ENCODE peak calls at places on chromosomes 2 and 18, in ten cellular contexts. I is GM10248; B is effector memory CD8-positive, alpha-beta T cell; D is CD8-positive, alpha-beta memory T cell; V is osteocyte; N is stimulated activated CD8-positive, alpha-beta memory T cell treated with anti-CD3 and anti-CD28 coated beads, Interleukin-7, amount 100 ng/mL, for 4 hours; L is activated T-cell treated with anti-CD3 and anti-CD28 coated beads, Interleukin-2, amount 50 U/mL, for 72 hours; E is KG1; K is EH; C is hippocampal formation. O is an unnamed sample.

GRCh38 chr2:236968101-236968886 is 117.4 kb upstream of the COPS8 start:
- DNase-seq in K (no peak), B (peak; percentile 44), I (no peak), V (no peak), E (no peak), C (no peak), D (peak; percentile 87), L (peak; percentile 15), N (no peak), O (no peak)

GRCh38 chr18:69874058-69874457 is 73.6 kb downstream of the CD226 start:
- DNase-seq in E (no peak), K (peak; percentile 14), L (no peak), B (no peak), N (no peak), V (no peak), C (no peak), I (no peak), D (no peak), O (no peak)

GRCh38 chr2:113273031-113273551 is 5.6 kb downstream of the PAX8 start:
- DNase-seq in B (peak; percentile 27), I (no peak), L (no peak), N (no peak), D (peak; percentile 32), E (no peak), K (no peak), V (no peak), C (no peak), O (no peak)

GRCh38 chr2:285506-285905 is 2.4 kb downstream of the ALKAL2 start:
- DNase-seq in K (peak; percentile 79), N (no peak), E (no peak), I (no peak), C (no peak), L (no peak), V (no peak), D (no peak), B (no peak), O (no peak)

GRCh38 chr2:203126971-203127370 is 111.8 kb upstream of the CYP20A1 start:
- DNase-seq in I (no peak), B (no peak), L (no peak), C (no peak), D (no peak), V (no peak), N (no peak), K (peak; percentile 51), E (no peak), O (no peak)

GRCh38 chr2:161321944-161322343 is 13.7 kb downstream of the PSMD14 start:
- DNase-seq in I (no peak), B (no peak), E (no peak), D (no peak), K (no peak), N (no peak), V (no peak), L (no peak), C (no peak), O (peak; percentile 13)

GRCh38 chr2:50535971-50536759 is 495.8 kb downstream of the NRXN1 start:
- DNase-seq in E (peak; percentile 27), N (no peak), L (no peak), K (peak; percentile 7), V (no peak), D (no peak), I (no peak), B (no peak), C (peak; percentile 75), O (peak; percentile 29)

GRCh38 chr2:24082787-24083566 is 1.7 kb downstream of the TP53I3 start:
- DNase-seq in E (no peak), L (no peak), I (no peak), N (no peak), D (no peak), B (no peak), V (no peak), K (no peak), C (no peak), O (no peak)

GRCh38 chr2:164388511-164388910 is 232.8 kb downstream of the GRB14 start:
- DNase-seq in E (no peak), K (peak; percentile 85), V (no peak), N (no peak), B (no peak), I (no peak), C (no peak), L (no peak), D (no peak), O (no peak)

GRCh38 chr2:200738590-200738989 is 73.1 kb upstream of the BZW1 start:
- DNase-seq in B (no peak), V (no peak), L (no peak), K (no peak), I (no peak), C (no peak), N (no peak), D (no peak), E (no peak), O (peak; percentile 46)

GRCh38 chr2:162403884-162404283 is 60.0 kb downstream of the GCA start:
- DNase-seq in E (no peak), K (peak; percentile 35), C (no peak), D (no peak), B (no peak), L (no peak), V (no peak), I (no peak), N (no peak), O (peak; percentile 6)

GRCh38 chr18:63292844-63293683 is 26.5 kb downstream of the BCL2 start:
- DNase-seq in E (no peak), I (peak; percentile 48), B (no peak), C (no peak), V (no peak), L (peak; percentile 39), N (no peak), K (no peak), D (no peak), O (no peak)

GRCh38 chr18:36158261-36158867 is 28.7 kb downstream of the ELP2 start:
- DNase-seq in C (no peak), B (no peak), K (peak; percentile 93), V (no peak), N (no peak), D (no peak), E (no peak), L (no peak), I (no peak), O (no peak)

GRCh38 chr2:96898135-96898505 is 28.2 kb upstream of the SEMA4C start:
- DNase-seq in I (no peak), E (no peak), V (no peak), L (no peak), D (no peak), C (no peak), K (no peak), N (no peak), B (no peak), O (no peak)

GRCh38 chr2:136407952-136408318 is 290.0 kb upstream of the CXCR4 start:
- DNase-seq in B (no peak), N (no peak), K (no peak), I (no peak), D (no peak), E (no peak), L (no peak), C (no peak), V (no peak), O (no peak)

GRCh38 chr2:47815764-47816163 is 32.8 kb downstream of the MSH6 start:
- DNase-seq in C (no peak), I (peak; percentile 19), B (no peak), V (no peak), L (no peak), N (no peak), E (no peak), K (no peak), D (no peak), O (no peak)

GRCh38 chr2:223047260-223047761 is 4.7 kb upstream of the KCNE4 start:
- DNase-seq in K (peak; percentile 98), I (no peak), B (no peak), D (no peak), E (no peak), C (no peak), L (no peak), V (no peak), N (no peak), O (no peak)

GRCh38 chr2:238915196-238915595 is 67.3 kb downstream of the TWIST2 start:
- DNase-seq in L (no peak), K (peak; percentile 45), E (no peak), B (no peak), D (no peak), C (no peak), I (no peak), V (no peak), N (no peak), O (no peak)

GRCh38 chr18:11251229-11251890 is 102.0 kb upstream of the PIEZO2 start:
- DNase-seq in B (no peak), E (no peak), D (no peak), L (no peak), C (no peak), K (no peak), N (no peak), V (no peak), I (no peak), O (no peak)

GRCh38 chr2:159968282-159968900 is 94.0 kb downstream of the PLA2R1 start:
- DNase-seq in I (peak; percentile 45), B (no peak), E (no peak), N (no peak), V (no peak), L (peak; percentile 27), C (peak; percentile 53), D (peak; percentile 3), K (peak; percentile 53), O (peak; percentile 20)

GRCh38 chr18:42706618-42707017 is 408.9 kb downstream of the RIT2 start:
- DNase-seq in B (no peak), L (no peak), C (no peak), N (no peak), I (no peak), D (no peak), K (no peak), E (no peak), V (no peak), O (no peak)

GRCh38 chr2:80001704-80002103 is 302.8 kb downstream of the LRRTM1 start:
- DNase-seq in E (no peak), B (no peak), C (no peak), K (peak; percentile 86), L (no peak), D (no peak), V (no peak), N (no peak), I (no peak), O (no peak)

GRCh38 chr2:18791172-18791797 is 201.9 kb upstream of the NT5C1B start:
- DNase-seq in N (no peak), C (no peak), D (no peak), E (no peak), K (peak; percentile 19), B (no peak), I (no peak), L (no peak), V (no peak), O (no peak)

GRCh38 chr2:192148620-192149321 is 46.0 kb downstream of the TMEFF2 start:
- DNase-seq in I (no peak), E (no peak), N (no peak), V (no peak), D (no peak), C (peak; percentile 38), K (peak; percentile 88), B (no peak), L (no peak), O (no peak)

GRCh38 chr18:400466-400865 is 100.0 kb downstream of the COLEC12 start:
- DNase-seq in L (no peak), D (no peak), K (peak; percentile 97), E (no peak), B (no peak), V (no peak), N (no peak), C (no peak), I (no peak), O (no peak)

GRCh38 chr2:230830428-230830827 is 34.3 kb upstream of the ITM2C start:
- DNase-seq in V (no peak), N (no peak), D (no peak), I (no peak), C (no peak), B (no peak), K (no peak), E (no peak), L (no peak), O (no peak)

GRCh38 chr18:58316943-58317342 is 272.9 kb downstream of the NEDD4L start:
- DNase-seq in L (no peak), V (no peak), I (peak; percentile 22), D (no peak), K (no peak), N (no peak), E (no peak), B (no peak), C (no peak), O (no peak)

GRCh38 chr2:217929757-217930707 is 72.8 kb downstream of the TNS1 start:
- DNase-seq in D (no peak), K (peak; percentile 97), L (no peak), B (no peak), E (no peak), C (no peak), N (no peak), I (no peak), V (no peak), O (no peak)

O was measured in globus pallidus.